ENCODE peak calls at places on chromosome 10, in four cellular contexts. S is IMR-90; D is osteocyte; E is activated naive CD4-positive, alpha-beta T cell. U is an unnamed sample.
A peak's percentile ranks its signal among the peaks of the same experiment; 100 is the strongest.

GRCh38 chr10:46547881-46548780 is 8.3 kb downstream of the GPRIN2 start:
- DNase-seq in D (peak; percentile 85), S (peak; percentile 51), E (no peak), U (peak; percentile 2)

GRCh38 chr10:9010093-9010492 is 955.6 kb downstream of the GATA3 start:
- DNase-seq in S (no peak), D (no peak), E (no peak), U (no peak)

GRCh38 chr10:75922435-75922834 is 491.0 kb downstream of the LRMDA start:
- DNase-seq in S (peak; percentile 0), E (no peak), D (no peak), U (no peak)

GRCh38 chr10:113549856-113550255 is 3.0 kb upstream of the HABP2 start:
- DNase-seq in E (no peak), D (no peak), S (no peak), U (no peak)

GRCh38 chr10:32622409-32622808 is 176.5 kb downstream of the CCDC7 start:
- DNase-seq in S (no peak), E (no peak), D (no peak), U (no peak)

GRCh38 chr10:4281207-4281825 is 496.3 kb upstream of the KLF6 start:
- DNase-seq in S (no peak), D (no peak), E (no peak), U (no peak)

GRCh38 chr10:90665905-90666662 is 191.8 kb downstream of the HTR7 start:
- DNase-seq in E (no peak), D (no peak), S (no peak), U (no peak)

GRCh38 chr10:93751832-93752231 is 5.9 kb upstream of the LGI1 start:
- DNase-seq in S (peak; percentile 16), D (no peak), E (no peak), U (peak; percentile 44)

GRCh38 chr10:127033569-127034175 is 128.4 kb downstream of the DOCK1 start:
- DNase-seq in S (no peak), D (peak; percentile 25), E (no peak), U (no peak)

GRCh38 chr10:124271671-124272070 is 147.1 kb downstream of the OAT start:
- DNase-seq in E (no peak), D (no peak), S (no peak), U (no peak)

GRCh38 chr10:90222372-90222771 is 521.0 kb downstream of the KIF20B start:
- DNase-seq in D (no peak), S (peak; percentile 80), E (no peak), U (no peak)

GRCh38 chr10:1184541-1185415 is 128.6 kb downstream of the WDR37 start:
- DNase-seq in S (no peak), D (no peak), E (no peak), U (no peak)

GRCh38 chr10:123804716-123805115 is 86.9 kb downstream of the CPXM2 start:
- DNase-seq in S (no peak), D (no peak), E (no peak), U (no peak)

GRCh38 chr10:76388321-76388720 is 956.9 kb downstream of the LRMDA start:
- DNase-seq in E (no peak), D (no peak), S (peak; percentile 29), U (no peak)

GRCh38 chr10:86666538-86666937 is 1.8 kb upstream of the LDB3 start:
- DNase-seq in S (no peak), E (no peak), D (no peak), U (no peak)